ENCODE peak calls at places on chromosomes 11 and 22, in seven cellular contexts. One of them, this sample, is unnamed.

GRCh38 chr11:67406420-67406968 is 2.6 kb downstream of the TBC1D10C start:
- DNase-seq in GM19239: no peak
- DNase-seq in MV-4-11: no peak
- DNase-seq in endothelial cell: no peak
- DNase-seq in activated CD4-positive, alpha-beta T cell treated with anti-CD3 and anti-CD28 coated beads, Interleukin-2, amount 10 ng/mL, durations not matched to agents 7 days and 5 days: no peak
- DNase-seq in NB4: no peak
- DNase-seq in posterior vena cava: no peak
- DNase-seq in this sample: no peak

GRCh38 chr11:45022294-45023064 is 71.8 kb upstream of the TP53I11 start:
- DNase-seq in GM19239: no peak
- DNase-seq in posterior vena cava: peak
- DNase-seq in activated CD4-positive, alpha-beta T cell treated with anti-CD3 and anti-CD28 coated beads, Interleukin-2, amount 10 ng/mL, durations not matched to agents 7 days and 5 days: no peak
- DNase-seq in NB4: no peak
- DNase-seq in endothelial cell: no peak
- DNase-seq in MV-4-11: no peak
- DNase-seq in this sample: no peak

GRCh38 chr11:29184939-29185890 is 831.6 kb downstream of the KCNA4 start:
- DNase-seq in activated CD4-positive, alpha-beta T cell treated with anti-CD3 and anti-CD28 coated beads, Interleukin-2, amount 10 ng/mL, durations not matched to agents 7 days and 5 days: no peak
- DNase-seq in MV-4-11: no peak
- DNase-seq in endothelial cell: no peak
- DNase-seq in NB4: no peak
- DNase-seq in posterior vena cava: no peak
- DNase-seq in GM19239: no peak
- DNase-seq in this sample: no peak

GRCh38 chr22:39381930-39382329 is 17.6 kb upstream of the TAB1 start:
- DNase-seq in endothelial cell: no peak
- DNase-seq in posterior vena cava: no peak
- DNase-seq in activated CD4-positive, alpha-beta T cell treated with anti-CD3 and anti-CD28 coated beads, Interleukin-2, amount 10 ng/mL, durations not matched to agents 7 days and 5 days: no peak
- DNase-seq in GM19239: no peak
- DNase-seq in NB4: no peak
- DNase-seq in MV-4-11: no peak
- DNase-seq in this sample: no peak

GRCh38 chr11:113506893-113507292 is 31.7 kb upstream of the DRD2 start:
- DNase-seq in NB4: no peak
- DNase-seq in GM19239: no peak
- DNase-seq in MV-4-11: no peak
- DNase-seq in posterior vena cava: no peak
- DNase-seq in endothelial cell: no peak
- DNase-seq in activated CD4-positive, alpha-beta T cell treated with anti-CD3 and anti-CD28 coated beads, Interleukin-2, amount 10 ng/mL, durations not matched to agents 7 days and 5 days: no peak
- DNase-seq in this sample: no peak

GRCh38 chr22:31229402-31230140 is 17.5 kb downstream of the LIMK2 start:
- DNase-seq in endothelial cell: no peak
- DNase-seq in posterior vena cava: no peak
- DNase-seq in NB4: peak
- DNase-seq in GM19239: no peak
- DNase-seq in MV-4-11: peak
- DNase-seq in activated CD4-positive, alpha-beta T cell treated with anti-CD3 and anti-CD28 coated beads, Interleukin-2, amount 10 ng/mL, durations not matched to agents 7 days and 5 days: peak
- DNase-seq in this sample: peak

GRCh38 chr11:1171985-1172728 is 14.4 kb downstream of the MUC5AC start:
- DNase-seq in GM19239: no peak
- DNase-seq in activated CD4-positive, alpha-beta T cell treated with anti-CD3 and anti-CD28 coated beads, Interleukin-2, amount 10 ng/mL, durations not matched to agents 7 days and 5 days: no peak
- DNase-seq in endothelial cell: no peak
- DNase-seq in posterior vena cava: no peak
- DNase-seq in MV-4-11: no peak
- DNase-seq in NB4: no peak
- DNase-seq in this sample: no peak

GRCh38 chr11:13929551-13929950 is 33.0 kb upstream of the SPON1 start:
- DNase-seq in activated CD4-positive, alpha-beta T cell treated with anti-CD3 and anti-CD28 coated beads, Interleukin-2, amount 10 ng/mL, durations not matched to agents 7 days and 5 days: no peak
- DNase-seq in GM19239: no peak
- DNase-seq in endothelial cell: no peak
- DNase-seq in NB4: no peak
- DNase-seq in posterior vena cava: no peak
- DNase-seq in MV-4-11: no peak
- DNase-seq in this sample: peak

GRCh38 chr11:36149538-36150242 is 139.5 kb downstream of the COMMD9 start:
- DNase-seq in NB4: peak
- DNase-seq in GM19239: peak
- DNase-seq in posterior vena cava: peak
- DNase-seq in activated CD4-positive, alpha-beta T cell treated with anti-CD3 and anti-CD28 coated beads, Interleukin-2, amount 10 ng/mL, durations not matched to agents 7 days and 5 days: peak
- DNase-seq in MV-4-11: peak
- DNase-seq in endothelial cell: peak
- DNase-seq in this sample: no peak

GRCh38 chr22:20517841-20518592 is 10.6 kb downstream of the MED15 start:
- DNase-seq in NB4: no peak
- DNase-seq in activated CD4-positive, alpha-beta T cell treated with anti-CD3 and anti-CD28 coated beads, Interleukin-2, amount 10 ng/mL, durations not matched to agents 7 days and 5 days: no peak
- DNase-seq in GM19239: no peak
- DNase-seq in MV-4-11: no peak
- DNase-seq in endothelial cell: no peak
- DNase-seq in posterior vena cava: no peak
- DNase-seq in this sample: no peak

GRCh38 chr22:45201678-45202332 is 38.1 kb downstream of the NUP50 start:
- DNase-seq in activated CD4-positive, alpha-beta T cell treated with anti-CD3 and anti-CD28 coated beads, Interleukin-2, amount 10 ng/mL, durations not matched to agents 7 days and 5 days: no peak
- DNase-seq in NB4: no peak
- DNase-seq in MV-4-11: no peak
- DNase-seq in endothelial cell: no peak
- DNase-seq in GM19239: no peak
- DNase-seq in posterior vena cava: no peak
- DNase-seq in this sample: no peak

GRCh38 chr11:19673924-19674390 is 38.7 kb upstream of the NAV2 start:
- DNase-seq in GM19239: no peak
- DNase-seq in endothelial cell: no peak
- DNase-seq in posterior vena cava: peak
- DNase-seq in activated CD4-positive, alpha-beta T cell treated with anti-CD3 and anti-CD28 coated beads, Interleukin-2, amount 10 ng/mL, durations not matched to agents 7 days and 5 days: no peak
- DNase-seq in MV-4-11: no peak
- DNase-seq in NB4: peak
- DNase-seq in this sample: peak

GRCh38 chr22:49748514-49748913 is 79.2 kb downstream of the BRD1 start:
- DNase-seq in GM19239: no peak
- DNase-seq in NB4: no peak
- DNase-seq in activated CD4-positive, alpha-beta T cell treated with anti-CD3 and anti-CD28 coated beads, Interleukin-2, amount 10 ng/mL, durations not matched to agents 7 days and 5 days: no peak
- DNase-seq in posterior vena cava: peak
- DNase-seq in endothelial cell: no peak
- DNase-seq in MV-4-11: no peak
- DNase-seq in this sample: no peak

GRCh38 chr11:121321614-121322243 is 29.2 kb downstream of the SC5D start:
- DNase-seq in GM19239: no peak
- DNase-seq in endothelial cell: no peak
- DNase-seq in NB4: peak
- DNase-seq in posterior vena cava: no peak
- DNase-seq in MV-4-11: peak
- DNase-seq in activated CD4-positive, alpha-beta T cell treated with anti-CD3 and anti-CD28 coated beads, Interleukin-2, amount 10 ng/mL, durations not matched to agents 7 days and 5 days: peak
- DNase-seq in this sample: peak

GRCh38 chr22:50304528-50305392 is 2.7 kb downstream of the PLXNB2 start:
- DNase-seq in activated CD4-positive, alpha-beta T cell treated with anti-CD3 and anti-CD28 coated beads, Interleukin-2, amount 10 ng/mL, durations not matched to agents 7 days and 5 days: no peak
- DNase-seq in NB4: peak
- DNase-seq in posterior vena cava: no peak
- DNase-seq in MV-4-11: peak
- DNase-seq in GM19239: no peak
- DNase-seq in endothelial cell: no peak
- DNase-seq in this sample: peak

GRCh38 chr11:2844116-2844515 is 41.5 kb downstream of the CDKN1C start:
- DNase-seq in GM19239: no peak
- DNase-seq in endothelial cell: no peak
- DNase-seq in activated CD4-positive, alpha-beta T cell treated with anti-CD3 and anti-CD28 coated beads, Interleukin-2, amount 10 ng/mL, durations not matched to agents 7 days and 5 days: no peak
- DNase-seq in NB4: no peak
- DNase-seq in posterior vena cava: no peak
- DNase-seq in MV-4-11: no peak
- DNase-seq in this sample: no peak

GRCh38 chr11:31369348-31370329 is at the start of the genes DCDC1 and DNAJC24:
- DNase-seq in NB4: peak
- DNase-seq in endothelial cell: peak
- DNase-seq in posterior vena cava: peak
- DNase-seq in GM19239: peak
- DNase-seq in MV-4-11: peak
- DNase-seq in activated CD4-positive, alpha-beta T cell treated with anti-CD3 and anti-CD28 coated beads, Interleukin-2, amount 10 ng/mL, durations not matched to agents 7 days and 5 days: peak
- DNase-seq in this sample: peak

GRCh38 chr22:17475318-17476212 is 87.7 kb upstream of the SLC25A18 start:
- DNase-seq in posterior vena cava: no peak
- DNase-seq in MV-4-11: no peak
- DNase-seq in GM19239: no peak
- DNase-seq in NB4: no peak
- DNase-seq in activated CD4-positive, alpha-beta T cell treated with anti-CD3 and anti-CD28 coated beads, Interleukin-2, amount 10 ng/mL, durations not matched to agents 7 days and 5 days: no peak
- DNase-seq in endothelial cell: no peak
- DNase-seq in this sample: no peak

GRCh38 chr11:70501026-70501901 is 102.9 kb downstream of the CTTN start:
- DNase-seq in GM19239: no peak
- DNase-seq in endothelial cell: no peak
- DNase-seq in activated CD4-positive, alpha-beta T cell treated with anti-CD3 and anti-CD28 coated beads, Interleukin-2, amount 10 ng/mL, durations not matched to agents 7 days and 5 days: no peak
- DNase-seq in MV-4-11: no peak
- DNase-seq in NB4: no peak
- DNase-seq in posterior vena cava: peak
- DNase-seq in this sample: no peak

GRCh38 chr11:95089620-95090542 is at the start of gene ENDOD1:
- DNase-seq in MV-4-11: peak
- DNase-seq in GM19239: peak
- DNase-seq in NB4: peak
- DNase-seq in posterior vena cava: peak
- DNase-seq in activated CD4-positive, alpha-beta T cell treated with anti-CD3 and anti-CD28 coated beads, Interleukin-2, amount 10 ng/mL, durations not matched to agents 7 days and 5 days: peak
- DNase-seq in endothelial cell: peak
- DNase-seq in this sample: peak

GRCh38 chr22:37546436-37547248 is 13.6 kb upstream of the CDC42EP1 start:
- DNase-seq in activated CD4-positive, alpha-beta T cell treated with anti-CD3 and anti-CD28 coated beads, Interleukin-2, amount 10 ng/mL, durations not matched to agents 7 days and 5 days: no peak
- DNase-seq in MV-4-11: no peak
- DNase-seq in NB4: no peak
- DNase-seq in GM19239: no peak
- DNase-seq in endothelial cell: no peak
- DNase-seq in posterior vena cava: peak
- DNase-seq in this sample: peak

GRCh38 chr11:17779861-17780594 is 45.4 kb downstream of the KCNC1 start:
- DNase-seq in NB4: no peak
- DNase-seq in MV-4-11: no peak
- DNase-seq in posterior vena cava: peak
- DNase-seq in activated CD4-positive, alpha-beta T cell treated with anti-CD3 and anti-CD28 coated beads, Interleukin-2, amount 10 ng/mL, durations not matched to agents 7 days and 5 days: no peak
- DNase-seq in GM19239: no peak
- DNase-seq in endothelial cell: no peak
- DNase-seq in this sample: no peak

GRCh38 chr11:34512810-34513673 is 552 bp downstream of the ELF5 start:
- DNase-seq in activated CD4-positive, alpha-beta T cell treated with anti-CD3 and anti-CD28 coated beads, Interleukin-2, amount 10 ng/mL, durations not matched to agents 7 days and 5 days: peak
- DNase-seq in NB4: peak
- DNase-seq in MV-4-11: peak
- DNase-seq in GM19239: peak
- DNase-seq in posterior vena cava: no peak
- DNase-seq in endothelial cell: peak
- DNase-seq in this sample: no peak

GRCh38 chr11:122081073-122081472 is 34.9 kb downstream of the BLID start:
- DNase-seq in endothelial cell: no peak
- DNase-seq in GM19239: no peak
- DNase-seq in posterior vena cava: no peak
- DNase-seq in NB4: no peak
- DNase-seq in MV-4-11: no peak
- DNase-seq in activated CD4-positive, alpha-beta T cell treated with anti-CD3 and anti-CD28 coated beads, Interleukin-2, amount 10 ng/mL, durations not matched to agents 7 days and 5 days: no peak
- DNase-seq in this sample: no peak

GRCh38 chr11:92528051-92528450 is 303.4 kb downstream of the FAT3 start:
- DNase-seq in MV-4-11: peak
- DNase-seq in posterior vena cava: no peak
- DNase-seq in activated CD4-positive, alpha-beta T cell treated with anti-CD3 and anti-CD28 coated beads, Interleukin-2, amount 10 ng/mL, durations not matched to agents 7 days and 5 days: no peak
- DNase-seq in NB4: no peak
- DNase-seq in endothelial cell: no peak
- DNase-seq in GM19239: no peak
- DNase-seq in this sample: no peak

GRCh38 chr11:74321487-74322188 is 10.2 kb upstream of the P4HA3 start:
- DNase-seq in GM19239: no peak
- DNase-seq in endothelial cell: peak
- DNase-seq in MV-4-11: peak
- DNase-seq in posterior vena cava: no peak
- DNase-seq in activated CD4-positive, alpha-beta T cell treated with anti-CD3 and anti-CD28 coated beads, Interleukin-2, amount 10 ng/mL, durations not matched to agents 7 days and 5 days: peak
- DNase-seq in NB4: peak
- DNase-seq in this sample: no peak

GRCh38 chr11:130457909-130458729 is 9.7 kb downstream of the ADAMTS15 start:
- DNase-seq in NB4: no peak
- DNase-seq in GM19239: no peak
- DNase-seq in endothelial cell: no peak
- DNase-seq in activated CD4-positive, alpha-beta T cell treated with anti-CD3 and anti-CD28 coated beads, Interleukin-2, amount 10 ng/mL, durations not matched to agents 7 days and 5 days: no peak
- DNase-seq in MV-4-11: peak
- DNase-seq in posterior vena cava: no peak
- DNase-seq in this sample: no peak

GRCh38 chr11:67119577-67120391 is 721 bp downstream of the KDM2A start:
- DNase-seq in NB4: peak
- DNase-seq in activated CD4-positive, alpha-beta T cell treated with anti-CD3 and anti-CD28 coated beads, Interleukin-2, amount 10 ng/mL, durations not matched to agents 7 days and 5 days: peak
- DNase-seq in posterior vena cava: peak
- DNase-seq in GM19239: peak
- DNase-seq in endothelial cell: peak
- DNase-seq in MV-4-11: no peak
- DNase-seq in this sample: no peak

GRCh38 chr11:48096588-48097525 is 116.5 kb downstream of the PTPRJ start:
- DNase-seq in posterior vena cava: no peak
- DNase-seq in NB4: no peak
- DNase-seq in endothelial cell: no peak
- DNase-seq in GM19239: no peak
- DNase-seq in activated CD4-positive, alpha-beta T cell treated with anti-CD3 and anti-CD28 coated beads, Interleukin-2, amount 10 ng/mL, durations not matched to agents 7 days and 5 days: no peak
- DNase-seq in MV-4-11: no peak
- DNase-seq in this sample: no peak

GRCh38 chr22:31586137-31586920 is 75.7 kb downstream of the PISD start:
- DNase-seq in MV-4-11: no peak
- DNase-seq in posterior vena cava: peak
- DNase-seq in GM19239: no peak
- DNase-seq in activated CD4-positive, alpha-beta T cell treated with anti-CD3 and anti-CD28 coated beads, Interleukin-2, amount 10 ng/mL, durations not matched to agents 7 days and 5 days: no peak
- DNase-seq in NB4: no peak
- DNase-seq in endothelial cell: no peak
- DNase-seq in this sample: no peak

GRCh38 chr11:71425409-71425808 is 22.8 kb downstream of the DHCR7 start:
- DNase-seq in activated CD4-positive, alpha-beta T cell treated with anti-CD3 and anti-CD28 coated beads, Interleukin-2, amount 10 ng/mL, durations not matched to agents 7 days and 5 days: no peak
- DNase-seq in endothelial cell: no peak
- DNase-seq in posterior vena cava: no peak
- DNase-seq in GM19239: no peak
- DNase-seq in NB4: no peak
- DNase-seq in MV-4-11: no peak
- DNase-seq in this sample: no peak

GRCh38 chr22:39908737-39909136 is 7.9 kb downstream of the GRAP2 start:
- DNase-seq in activated CD4-positive, alpha-beta T cell treated with anti-CD3 and anti-CD28 coated beads, Interleukin-2, amount 10 ng/mL, durations not matched to agents 7 days and 5 days: peak
- DNase-seq in posterior vena cava: no peak
- DNase-seq in endothelial cell: no peak
- DNase-seq in NB4: no peak
- DNase-seq in GM19239: no peak
- DNase-seq in MV-4-11: no peak
- DNase-seq in this sample: no peak

GRCh38 chr11:61091373-61092279 is 10.7 kb upstream of the CD5 start:
- DNase-seq in MV-4-11: no peak
- DNase-seq in posterior vena cava: no peak
- DNase-seq in endothelial cell: no peak
- DNase-seq in activated CD4-positive, alpha-beta T cell treated with anti-CD3 and anti-CD28 coated beads, Interleukin-2, amount 10 ng/mL, durations not matched to agents 7 days and 5 days: no peak
- DNase-seq in GM19239: no peak
- DNase-seq in NB4: peak
- DNase-seq in this sample: no peak

This sample was measured in anterior cingulate cortex.